ENCODE peak calls at places on chromosomes 5 and 9, in nine cellular contexts. One of them, this sample, is unnamed.

GRCh38 chr9:108876425-108876824 is 14.4 kb downstream of the ACTL7A start:
- DNase-seq in spleen: no peak
- DNase-seq in endothelial cell of umbilical vein: no peak
- DNase-seq in breast epithelium: no peak
- DNase-seq in suprapubic skin: no peak
- DNase-seq in H1: no peak
- DNase-seq in transverse colon: no peak
- DNase-seq in HepG2: no peak
- DNase-seq in HCT116: no peak
- DNase-seq in this sample: no peak

GRCh38 chr5:140344683-140345423 is 1.6 kb downstream of the HBEGF start:
- DNase-seq in spleen: peak; percentile 44
- DNase-seq in endothelial cell of umbilical vein: no peak
- DNase-seq in breast epithelium: no peak
- DNase-seq in suprapubic skin: no peak
- DNase-seq in H1: no peak
- DNase-seq in transverse colon: peak; percentile 42
- DNase-seq in HepG2: no peak
- DNase-seq in HCT116: no peak
- DNase-seq in this sample: no peak

GRCh38 chr9:125429476-125430160 is 168.0 kb downstream of the GAPVD1 start:
- DNase-seq in spleen: peak; percentile 67
- DNase-seq in endothelial cell of umbilical vein: no peak
- DNase-seq in breast epithelium: no peak
- DNase-seq in suprapubic skin: no peak
- DNase-seq in H1: no peak
- DNase-seq in transverse colon: no peak
- DNase-seq in HepG2: no peak
- DNase-seq in HCT116: no peak
- DNase-seq in this sample: no peak

GRCh38 chr5:37857696-37858095 is 17.9 kb upstream of the GDNF start:
- DNase-seq in spleen: no peak
- DNase-seq in endothelial cell of umbilical vein: no peak
- DNase-seq in breast epithelium: no peak
- DNase-seq in suprapubic skin: no peak
- DNase-seq in H1: no peak
- DNase-seq in transverse colon: no peak
- DNase-seq in HepG2: no peak
- DNase-seq in HCT116: no peak
- DNase-seq in this sample: no peak

GRCh38 chr9:96150324-96151023 is 151.5 kb downstream of the HSD17B3 start:
- DNase-seq in spleen: no peak
- DNase-seq in endothelial cell of umbilical vein: no peak
- DNase-seq in breast epithelium: no peak
- DNase-seq in suprapubic skin: no peak
- DNase-seq in H1: no peak
- DNase-seq in transverse colon: peak; percentile 46
- DNase-seq in HepG2: no peak
- DNase-seq in HCT116: no peak
- DNase-seq in this sample: no peak

GRCh38 chr5:138354387-138354786 is 1.9 kb downstream of the KDM3B start:
- DNase-seq in spleen: no peak
- DNase-seq in endothelial cell of umbilical vein: no peak
- DNase-seq in breast epithelium: no peak
- DNase-seq in suprapubic skin: no peak
- DNase-seq in H1: no peak
- DNase-seq in transverse colon: no peak
- DNase-seq in HepG2: no peak
- DNase-seq in HCT116: no peak
- DNase-seq in this sample: no peak

GRCh38 chr5:34411470-34412346 is 244.4 kb upstream of the RAI14 start:
- DNase-seq in spleen: no peak
- DNase-seq in endothelial cell of umbilical vein: no peak
- DNase-seq in breast epithelium: no peak
- DNase-seq in suprapubic skin: no peak
- DNase-seq in H1: peak; percentile 70
- DNase-seq in transverse colon: no peak
- DNase-seq in HepG2: no peak
- DNase-seq in HCT116: no peak
- DNase-seq in this sample: no peak

GRCh38 chr9:119027901-119028699 is 341.1 kb downstream of the BRINP1 start:
- DNase-seq in spleen: no peak
- DNase-seq in endothelial cell of umbilical vein: no peak
- DNase-seq in breast epithelium: no peak
- DNase-seq in suprapubic skin: no peak
- DNase-seq in H1: no peak
- DNase-seq in transverse colon: no peak
- DNase-seq in HepG2: no peak
- DNase-seq in HCT116: no peak
- DNase-seq in this sample: no peak

GRCh38 chr9:130936285-130937117 is 2.5 kb downstream of the FIBCD1 start:
- DNase-seq in spleen: no peak
- DNase-seq in endothelial cell of umbilical vein: peak; percentile 15
- DNase-seq in breast epithelium: no peak
- DNase-seq in suprapubic skin: no peak
- DNase-seq in H1: peak; percentile 59
- DNase-seq in transverse colon: peak; percentile 18
- DNase-seq in HepG2: peak; percentile 28
- DNase-seq in HCT116: no peak
- DNase-seq in this sample: no peak

GRCh38 chr5:31952034-31952433 is 222.1 kb downstream of the GOLPH3 start:
- DNase-seq in spleen: no peak
- DNase-seq in endothelial cell of umbilical vein: no peak
- DNase-seq in breast epithelium: no peak
- DNase-seq in suprapubic skin: no peak
- DNase-seq in H1: no peak
- DNase-seq in transverse colon: no peak
- DNase-seq in HepG2: no peak
- DNase-seq in HCT116: no peak
- DNase-seq in this sample: no peak

GRCh38 chr9:95947118-95947517 is 71.6 kb downstream of the ERCC6L2 start:
- DNase-seq in spleen: no peak
- DNase-seq in endothelial cell of umbilical vein: no peak
- DNase-seq in breast epithelium: no peak
- DNase-seq in suprapubic skin: no peak
- DNase-seq in H1: no peak
- DNase-seq in transverse colon: no peak
- DNase-seq in HepG2: no peak
- DNase-seq in HCT116: no peak
- DNase-seq in this sample: no peak

GRCh38 chr9:121901616-121902015 is 191.5 kb downstream of the TTLL11 start:
- DNase-seq in spleen: no peak
- DNase-seq in endothelial cell of umbilical vein: no peak
- DNase-seq in breast epithelium: no peak
- DNase-seq in suprapubic skin: no peak
- DNase-seq in H1: no peak
- DNase-seq in transverse colon: no peak
- DNase-seq in HepG2: no peak
- DNase-seq in HCT116: no peak
- DNase-seq in this sample: no peak

GRCh38 chr5:60334281-60334713 is 365.7 kb downstream of the DEPDC1B start:
- DNase-seq in spleen: no peak
- DNase-seq in endothelial cell of umbilical vein: no peak
- DNase-seq in breast epithelium: no peak
- DNase-seq in suprapubic skin: no peak
- DNase-seq in H1: no peak
- DNase-seq in transverse colon: no peak
- DNase-seq in HepG2: peak; percentile 18
- DNase-seq in HCT116: no peak
- DNase-seq in this sample: no peak

GRCh38 chr5:151121652-151122051 is 35.9 kb downstream of the ANXA6 start:
- DNase-seq in spleen: no peak
- DNase-seq in endothelial cell of umbilical vein: no peak
- DNase-seq in breast epithelium: no peak
- DNase-seq in suprapubic skin: no peak
- DNase-seq in H1: no peak
- DNase-seq in transverse colon: no peak
- DNase-seq in HepG2: no peak
- DNase-seq in HCT116: no peak
- DNase-seq in this sample: no peak

GRCh38 chr5:174418809-174419522 is 305.4 kb upstream of the MSX2 start:
- DNase-seq in spleen: no peak
- DNase-seq in endothelial cell of umbilical vein: no peak
- DNase-seq in breast epithelium: no peak
- DNase-seq in suprapubic skin: no peak
- DNase-seq in H1: no peak
- DNase-seq in transverse colon: peak; percentile 11
- DNase-seq in HepG2: peak; percentile 7
- DNase-seq in HCT116: peak; percentile 15
- DNase-seq in this sample: no peak
- TF ChIP-seq POLR2A in spleen: no peak
- TF ChIP-seq POLR2A in endothelial cell of umbilical vein: no peak
- TF ChIP-seq POLR2A in breast epithelium: no peak
- TF ChIP-seq POLR2A in suprapubic skin: no peak
- TF ChIP-seq POLR2A in H1: no peak
- TF ChIP-seq POLR2A in transverse colon: no peak
- TF ChIP-seq POLR2A in HepG2: no peak
- TF ChIP-seq POLR2A in HCT116: no peak
- TF ChIP-seq POLR2A in this sample: no peak

GRCh38 chr9:127854169-127854833 is at the start of gene ENG:
- DNase-seq in spleen: peak; percentile 89
- DNase-seq in endothelial cell of umbilical vein: peak; percentile 63
- DNase-seq in breast epithelium: peak; percentile 50
- DNase-seq in suprapubic skin: peak; percentile 88
- DNase-seq in H1: no peak
- DNase-seq in transverse colon: peak; percentile 58
- DNase-seq in HepG2: no peak
- DNase-seq in HCT116: no peak
- DNase-seq in this sample: peak; percentile 31
- TF ChIP-seq POLR2AphosphoS5 in spleen: peak; percentile 90
- TF ChIP-seq POLR2AphosphoS5 in endothelial cell of umbilical vein: peak; percentile 98
- TF ChIP-seq POLR2AphosphoS5 in breast epithelium: no peak
- TF ChIP-seq POLR2AphosphoS5 in suprapubic skin: no peak
- TF ChIP-seq POLR2AphosphoS5 in H1: no peak
- TF ChIP-seq POLR2AphosphoS5 in transverse colon: peak; percentile 57
- TF ChIP-seq POLR2AphosphoS5 in HepG2: no peak
- TF ChIP-seq POLR2AphosphoS5 in HCT116: no peak
- TF ChIP-seq POLR2AphosphoS5 in this sample: no peak

DNA sequence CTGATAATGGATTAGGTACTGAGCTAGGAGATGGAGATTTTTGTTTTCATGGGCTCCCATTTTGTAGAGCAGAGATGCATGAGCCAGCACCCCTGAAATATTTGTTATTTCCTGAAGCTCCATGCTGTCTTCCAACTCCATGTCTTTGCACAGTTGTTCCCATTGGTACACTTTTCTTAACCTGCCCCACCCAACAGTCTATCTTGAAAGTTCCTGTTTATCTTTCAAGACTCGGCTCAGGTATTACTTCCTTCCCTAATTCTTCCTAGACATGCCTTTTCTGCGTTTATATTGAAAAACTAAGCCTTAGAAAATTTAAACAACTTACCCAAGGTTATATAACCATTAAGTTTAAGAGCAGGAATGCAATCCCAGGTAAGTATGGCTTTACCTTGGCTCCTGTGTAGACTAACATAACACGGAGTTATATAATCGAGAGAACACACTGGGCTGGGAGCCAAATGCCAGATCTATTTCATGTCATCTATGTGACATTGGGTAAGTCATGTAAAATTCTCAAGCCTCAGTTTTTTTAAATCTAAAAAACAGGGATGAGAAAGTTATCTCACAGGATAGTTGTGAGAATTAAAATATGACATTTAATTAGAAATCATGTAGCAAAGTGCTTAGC is 67.4 kb downstream of the LIX1 start:
- DNase-seq in spleen: no peak
- DNase-seq in endothelial cell of umbilical vein: no peak
- DNase-seq in breast epithelium: no peak
- DNase-seq in suprapubic skin: no peak
- DNase-seq in H1: no peak
- DNase-seq in transverse colon: peak; percentile 54
- DNase-seq in HepG2: no peak
- DNase-seq in HCT116: no peak
- DNase-seq in this sample: no peak
- H3K27ac ChIP-seq in spleen: no peak overlapping the region
- H3K27ac ChIP-seq in endothelial cell of umbilical vein: no peak overlapping the region
- H3K27ac ChIP-seq in breast epithelium: no peak overlapping the region
- H3K27ac ChIP-seq in suprapubic skin: no peak overlapping the region
- H3K27ac ChIP-seq in H1: no peak overlapping the region
- H3K27ac ChIP-seq in transverse colon: no peak overlapping the region
- H3K27ac ChIP-seq in HepG2: no peak overlapping the region
- H3K27ac ChIP-seq in HCT116: no peak overlapping the region
- H3K27ac ChIP-seq in this sample: no peak overlapping the region

GRCh38 chr9:124412228-124412575 is 3.0 kb downstream of the PSMB7 start:
- DNase-seq in spleen: no peak
- DNase-seq in endothelial cell of umbilical vein: no peak
- DNase-seq in breast epithelium: no peak
- DNase-seq in suprapubic skin: no peak
- DNase-seq in H1: no peak
- DNase-seq in transverse colon: no peak
- DNase-seq in HepG2: no peak
- DNase-seq in HCT116: no peak
- DNase-seq in this sample: no peak

GRCh38 chr9:124414612-124415011 is 630 bp downstream of the PSMB7 start:
- DNase-seq in spleen: no peak
- DNase-seq in endothelial cell of umbilical vein: peak; percentile 17
- DNase-seq in breast epithelium: no peak
- DNase-seq in suprapubic skin: no peak
- DNase-seq in H1: no peak
- DNase-seq in transverse colon: no peak
- DNase-seq in HepG2: no peak
- DNase-seq in HCT116: no peak
- DNase-seq in this sample: no peak

GRCh38 chr9:124415852-124416484 is 726 bp upstream of the PSMB7 start:
- DNase-seq in spleen: no peak
- DNase-seq in endothelial cell of umbilical vein: no peak
- DNase-seq in breast epithelium: no peak
- DNase-seq in suprapubic skin: no peak
- DNase-seq in H1: no peak
- DNase-seq in transverse colon: no peak
- DNase-seq in HepG2: no peak
- DNase-seq in HCT116: no peak
- DNase-seq in this sample: no peak

GRCh38 chr9:124411514-124412227 is 3.6 kb downstream of the PSMB7 start:
- DNase-seq in spleen: no peak
- DNase-seq in endothelial cell of umbilical vein: peak; percentile 75
- DNase-seq in breast epithelium: no peak
- DNase-seq in suprapubic skin: no peak
- DNase-seq in H1: no peak
- DNase-seq in transverse colon: no peak
- DNase-seq in HepG2: no peak
- DNase-seq in HCT116: no peak
- DNase-seq in this sample: no peak

DNA sequence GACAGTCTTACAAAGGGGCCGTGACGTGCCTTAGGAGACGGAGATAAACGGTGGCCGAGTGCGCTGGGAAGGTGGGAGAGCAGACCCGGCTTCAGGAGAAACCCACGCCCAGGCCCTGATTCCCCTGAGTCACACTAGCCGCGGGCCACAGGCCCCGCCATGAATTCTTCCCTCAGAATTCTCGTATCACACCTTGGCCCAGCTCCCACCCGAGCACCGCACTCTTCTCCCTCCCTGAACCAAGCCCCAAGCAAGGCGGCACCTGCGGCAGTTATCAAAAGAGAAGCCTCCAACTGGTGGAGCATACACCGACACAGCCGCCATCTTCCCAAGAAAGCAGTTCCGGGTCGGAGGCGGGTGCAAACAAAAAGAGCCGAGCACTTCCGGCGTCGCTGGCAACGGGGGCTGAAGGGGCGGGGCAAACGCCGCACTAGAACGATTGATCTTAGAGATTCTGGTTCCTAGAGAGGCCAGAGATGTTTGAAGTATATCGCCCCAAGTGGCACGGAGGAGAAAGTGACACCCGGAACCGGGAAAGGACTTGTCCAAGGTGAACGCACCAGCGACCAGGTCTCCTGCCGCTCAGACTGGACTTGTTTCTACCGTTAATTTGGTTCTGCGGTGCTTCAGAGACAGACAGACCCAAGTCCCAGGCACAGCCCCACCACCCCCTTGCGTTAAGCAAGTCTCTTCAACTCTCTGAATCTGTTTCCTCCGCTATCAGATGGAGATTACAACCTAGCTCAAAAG is at the start of gene PSMB7:
- DNase-seq in spleen: peak; percentile 98
- DNase-seq in endothelial cell of umbilical vein: peak; percentile 97
- DNase-seq in breast epithelium: peak; percentile 94
- DNase-seq in suprapubic skin: peak; percentile 98
- DNase-seq in H1: peak; percentile 93
- DNase-seq in transverse colon: peak; percentile 98
- DNase-seq in HepG2: peak; percentile 94
- DNase-seq in HCT116: peak; percentile 97
- DNase-seq in this sample: peak; percentile 93
- TF ChIP-seq POLR2A in spleen: peak; percentile 19
- TF ChIP-seq POLR2A in endothelial cell of umbilical vein: peak; percentile 26
- TF ChIP-seq POLR2A in breast epithelium: peak; percentile 48
- TF ChIP-seq POLR2A in suprapubic skin: peak; percentile 10
- TF ChIP-seq POLR2A in H1: no peak
- TF ChIP-seq POLR2A in transverse colon: peak; percentile 56
- TF ChIP-seq POLR2A in HepG2: peak; percentile 70
- TF ChIP-seq POLR2A in HCT116: no peak
- TF ChIP-seq POLR2A in this sample: no peak

This sample was measured in prostate gland.